ENCODE peak calls at places on chromosomes 11 and 22, in seven cellular contexts. K is nephron progenitor cell; S is activated CD8-positive, alpha-beta T cell treated with anti-CD3 and anti-CD28 coated beads for 36 hours; I is AG04449; T is AG08395; X is Ammon's horn; A is RPMI8226. M is an unnamed sample.

GRCh38 chr11:85748455-85748891 is 62.5 kb downstream of the SYTL2 start:
- DNase-seq in K (no peak), S (no peak), I (no peak), T (no peak), X (no peak), A (no peak), M (no peak)

GRCh38 chr11:57116654-57117053 is 65.1 kb upstream of the LRRC55 start:
- DNase-seq in K (peak), S (peak), I (peak), T (peak), X (peak), A (peak), M (peak)

GRCh38 chr11:9651899-9652748 is 11.8 kb upstream of the SWAP70 start:
- DNase-seq in K (no peak), S (no peak), I (no peak), T (no peak), X (no peak), A (no peak), M (no peak)

GRCh38 chr11:125123947-125124633 is 12.7 kb upstream of the TMEM218 start:
- DNase-seq in K (peak), S (peak), I (no peak), T (peak), X (peak), A (peak), M (peak)

GRCh38 chr11:95768521-95768920 is 21.1 kb downstream of the FAM76B start:
- DNase-seq in K (no peak), S (no peak), I (no peak), T (no peak), X (no peak), A (no peak), M (no peak)

GRCh38 chr11:122085264-122085663 is 30.8 kb downstream of the BLID start:
- DNase-seq in K (no peak), S (no peak), I (peak), T (peak), X (peak), A (no peak), M (no peak)

GRCh38 chr22:42648368-42649260 is 578 bp downstream of the CYB5R3 start:
- DNase-seq in K (no peak), S (peak), I (no peak), T (no peak), X (peak), A (peak), M (peak)

GRCh38 chr22:16965083-16965482 is 42.9 kb downstream of the GAB4 start:
- DNase-seq in K (no peak), S (no peak), I (no peak), T (no peak), X (no peak), A (no peak), M (no peak)

GRCh38 chr22:19718255-19719054 is 4.2 kb downstream of the SEPTIN5 start:
- DNase-seq in K (peak), S (no peak), I (no peak), T (no peak), X (peak), A (no peak), M (no peak)

GRCh38 chr11:77082838-77083552 is 16.2 kb downstream of the CAPN5 start:
- DNase-seq in K (no peak), S (peak), I (no peak), T (peak), X (no peak), A (no peak), M (no peak)

GRCh38 chr11:69867076-69868002 is 48.1 kb upstream of the FGF3 start:
- DNase-seq in K (no peak), S (no peak), I (no peak), T (peak), X (peak), A (peak), M (no peak)

GRCh38 chr11:118639899-118640298 is 32.5 kb downstream of the PHLDB1 start:
- DNase-seq in K (no peak), S (no peak), I (no peak), T (no peak), X (no peak), A (no peak), M (no peak)

GRCh38 chr11:61587951-61588695 is 7.2 kb upstream of the SYT7 start:
- DNase-seq in K (peak), S (peak), I (no peak), T (peak), X (no peak), A (peak), M (no peak)

GRCh38 chr11:27083782-27084181 is 43.2 kb downstream of the BBOX1 start:
- DNase-seq in K (no peak), S (no peak), I (no peak), T (no peak), X (no peak), A (no peak), M (no peak)

GRCh38 chr11:71252782-71253730 is 679 bp upstream of the SHANK2 start:
- DNase-seq in K (peak), S (no peak), I (peak), T (peak), X (no peak), A (no peak), M (no peak)

GRCh38 chr22:19824197-19825015 is 30.3 kb downstream of the GNB1L start:
- DNase-seq in K (no peak), S (no peak), I (no peak), T (no peak), X (no peak), A (no peak), M (no peak)

GRCh38 chr11:34223021-34223813 is 117.8 kb downstream of the NAT10 start:
- DNase-seq in K (peak), S (no peak), I (peak), T (peak), X (no peak), A (no peak), M (no peak)

GRCh38 chr11:101553891-101554292 is 29.9 kb downstream of the TRPC6 start:
- DNase-seq in K (no peak), S (no peak), I (no peak), T (no peak), X (no peak), A (peak), M (peak)

GRCh38 chr11:109862808-109863207 is 230.4 kb upstream of the ZC3H12C start:
- DNase-seq in K (no peak), S (no peak), I (no peak), T (no peak), X (no peak), A (no peak), M (no peak)

GRCh38 chr22:41260871-41261270 is 20.1 kb upstream of the CHADL start:
- DNase-seq in K (no peak), S (no peak), I (no peak), T (no peak), X (no peak), A (no peak), M (no peak)

GRCh38 chr11:45156731-45157130 is 10.3 kb downstream of the PRDM11 start:
- DNase-seq in K (no peak), S (no peak), I (no peak), T (no peak), X (no peak), A (no peak), M (no peak)

GRCh38 chr11:14956111-14956510 is 16.0 kb downstream of the CALCA start:
- DNase-seq in K (no peak), S (no peak), I (no peak), T (no peak), X (no peak), A (no peak), M (no peak)

GRCh38 chr11:35295751-35296150 is 123.6 kb downstream of the SLC1A2 start:
- DNase-seq in K (no peak), S (no peak), I (no peak), T (no peak), X (no peak), A (no peak), M (no peak)

GRCh38 chr11:17781626-17782025 is 47.0 kb downstream of the KCNC1 start:
- DNase-seq in K (no peak), S (no peak), I (no peak), T (no peak), X (no peak), A (no peak), M (no peak)

GRCh38 chr11:114145166-114145695 is 85.7 kb downstream of the ZBTB16 start:
- DNase-seq in K (no peak), S (no peak), I (no peak), T (no peak), X (no peak), A (no peak), M (no peak)

GRCh38 chr11:131537196-131537595 is 166.8 kb downstream of the NTM start:
- DNase-seq in K (no peak), S (no peak), I (no peak), T (no peak), X (no peak), A (peak), M (peak)

GRCh38 chr22:37918149-37918548 is 12.1 kb downstream of the MICALL1 start:
- DNase-seq in K (no peak), S (no peak), I (no peak), T (no peak), X (no peak), A (no peak), M (no peak)

GRCh38 chr11:72631806-72632731 is 42.2 kb downstream of the PDE2A start:
- DNase-seq in K (no peak), S (no peak), I (no peak), T (no peak), X (peak), A (no peak), M (no peak)

GRCh38 chr22:50229370-50229769 is 15.5 kb downstream of the TUBGCP6 start:
- DNase-seq in K (no peak), S (no peak), I (no peak), T (no peak), X (no peak), A (no peak), M (no peak)

GRCh38 chr22:22881116-22882032 is 6.2 kb upstream of the IGLL5 start:
- DNase-seq in K (no peak), S (no peak), I (no peak), T (no peak), X (no peak), A (no peak), M (peak)

GRCh38 chr22:31272522-31273446 is 19.5 kb downstream of the PIK3IP1 start:
- DNase-seq in K (peak), S (peak), I (no peak), T (peak), X (peak), A (peak), M (peak)

GRCh38 chr11:16969010-16970004 is 44.9 kb downstream of the PLEKHA7 start:
- DNase-seq in K (no peak), S (peak), I (no peak), T (no peak), X (no peak), A (no peak), M (no peak)

GRCh38 chr11:69653406-69653960 is 12.5 kb downstream of the CCND1 start:
- DNase-seq in K (no peak), S (no peak), I (no peak), T (no peak), X (no peak), A (no peak), M (no peak)

M was measured in MM.1S.